ENCODE peak calls at places on chromosomes 4 and X, in four cellular contexts. D is psoas muscle, C is esophagus muscularis mucosa, I is adrenal gland. J is an unnamed sample.

GRCh38 chrX:55056820-55057690 is 17.8 kb upstream of the PAGE2B start:
- DNase-seq in D (no peak), C (no peak), I (no peak), J (peak; percentile 70)

GRCh38 chr4:153788419-153789276 is at the start of gene SFRP2:
- DNase-seq in D (peak; percentile 31), C (no peak), I (no peak), J (peak; percentile 53)

GRCh38 chr4:129822708-129823504 is 727.0 kb downstream of the C4orf33 start:
- DNase-seq in D (peak; percentile 13), C (no peak), I (no peak), J (peak; percentile 22)

GRCh38 chrX:22097295-22097694 is 65.2 kb downstream of the PHEX start:
- DNase-seq in D (no peak), C (no peak), I (no peak), J (no peak)

GRCh38 chr4:38987491-38987890 is 44.7 kb downstream of the TMEM156 start:
- DNase-seq in D (no peak), C (no peak), I (no peak), J (no peak)

GRCh38 chr4:113316879-113317278 is 267.4 kb downstream of the ANK2 start:
- DNase-seq in D (no peak), C (no peak), I (peak; percentile 56), J (no peak)

GRCh38 chrX:40158036-40158706 is 60.4 kb upstream of the BCOR start:
- DNase-seq in D (no peak), C (no peak), I (peak; percentile 50), J (peak; percentile 75)

GRCh38 chr4:73822812-73823480 is 13.5 kb upstream of the CXCL6 start:
- DNase-seq in D (no peak), C (no peak), I (no peak), J (peak; percentile 38)

GRCh38 chr4:152045781-152046571 is 285.2 kb upstream of the GATB start:
- DNase-seq in D (peak; percentile 28), C (peak; percentile 89), I (no peak), J (peak; percentile 79)

GRCh38 chr4:106546380-106546779 is 177.8 kb upstream of the GIMD1 start:
- DNase-seq in D (no peak), C (no peak), I (no peak), J (no peak)

GRCh38 chr4:110193822-110194761 is 4.3 kb downstream of the ELOVL6 start:
- DNase-seq in D (peak; percentile 50), C (no peak), I (peak; percentile 97), J (peak; percentile 87)

GRCh38 chrX:10755477-10756334 is 135.3 kb upstream of the MID1 start:
- DNase-seq in D (no peak), C (no peak), I (no peak), J (peak; percentile 80)

GRCh38 chr4:5500165-5500564 is 208.2 kb downstream of the EVC2 start:
- DNase-seq in D (no peak), C (no peak), I (no peak), J (no peak)

GRCh38 chr4:954211-955020 is 19.0 kb downstream of the DGKQ start:
- DNase-seq in D (no peak), C (no peak), I (no peak), J (no peak)

GRCh38 chrX:14032383-14032782 is 2.7 kb upstream of the GEMIN8 start:
- DNase-seq in D (no peak), C (no peak), I (peak; percentile 65), J (peak; percentile 63)

GRCh38 chrX:27878862-27879261 is 71.1 kb downstream of the MAGEB10 start:
- DNase-seq in D (no peak), C (no peak), I (no peak), J (no peak)

GRCh38 chr4:139556735-139557505 is 901 bp upstream of the SETD7 start:
- DNase-seq in D (peak; percentile 63), C (no peak), I (peak; percentile 83), J (no peak)

GRCh38 chr4:175424111-175424510 is 388.0 kb downstream of the GPM6A start:
- DNase-seq in D (no peak), C (no peak), I (no peak), J (no peak)

GRCh38 chrX:150085881-150086280 is 147.6 kb upstream of the EOLA2 start:
- DNase-seq in D (no peak), C (no peak), I (no peak), J (peak; percentile 32)

GRCh38 chr4:83370640-83370906 is 35.9 kb upstream of the HPSE start:
- DNase-seq in D (no peak), C (no peak), I (no peak), J (no peak)

GRCh38 chrX:65689377-65689776 is 21.9 kb downstream of the MSN start:
- DNase-seq in D (no peak), C (no peak), I (no peak), J (no peak)

GRCh38 chr4:87073570-87074470 is 139.0 kb downstream of the AFF1 start:
- DNase-seq in D (no peak), C (no peak), I (no peak), J (no peak)

GRCh38 chr4:155638195-155638960 is 28.3 kb upstream of the GUCY1A1 start:
- DNase-seq in D (no peak), C (no peak), I (no peak), J (no peak)
- H3K4me1 ChIP-seq in D (no peaks in the 10 kb centered on the region), C (no peaks in the 10 kb centered on the region), I (no peaks in the 10 kb centered on the region), J (peaks cover 5% of the 10 kb centered on the region)

GRCh38 chrX:43693602-43694406 is 37.7 kb downstream of the MAOA start:
- DNase-seq in D (no peak), C (no peak), I (peak; percentile 59), J (no peak)
- H3K4me1 ChIP-seq in D (no peaks in the 10 kb centered on the region), C (peaks cover 8% of the 10 kb centered on the region), I (peaks cover 4% of the 10 kb centered on the region), J (no peaks in the 10 kb centered on the region)

GRCh38 chr4:185713272-185713671 is 98.7 kb downstream of the SORBS2 start:
- DNase-seq in D (no peak), C (no peak), I (no peak), J (peak; percentile 75)

GRCh38 chr4:185713731-185714130 is 98.3 kb downstream of the SORBS2 start:
- DNase-seq in D (no peak), C (no peak), I (no peak), J (no peak)

GRCh38 chr4:185711764-185712163 is 100.2 kb downstream of the SORBS2 start:
- DNase-seq in D (no peak), C (no peak), I (no peak), J (no peak)

GRCh38 chr4:185710487-185710995 is 101.5 kb downstream of the SORBS2 start:
- DNase-seq in D (no peak), C (no peak), I (peak; percentile 80), J (no peak)

DNA sequence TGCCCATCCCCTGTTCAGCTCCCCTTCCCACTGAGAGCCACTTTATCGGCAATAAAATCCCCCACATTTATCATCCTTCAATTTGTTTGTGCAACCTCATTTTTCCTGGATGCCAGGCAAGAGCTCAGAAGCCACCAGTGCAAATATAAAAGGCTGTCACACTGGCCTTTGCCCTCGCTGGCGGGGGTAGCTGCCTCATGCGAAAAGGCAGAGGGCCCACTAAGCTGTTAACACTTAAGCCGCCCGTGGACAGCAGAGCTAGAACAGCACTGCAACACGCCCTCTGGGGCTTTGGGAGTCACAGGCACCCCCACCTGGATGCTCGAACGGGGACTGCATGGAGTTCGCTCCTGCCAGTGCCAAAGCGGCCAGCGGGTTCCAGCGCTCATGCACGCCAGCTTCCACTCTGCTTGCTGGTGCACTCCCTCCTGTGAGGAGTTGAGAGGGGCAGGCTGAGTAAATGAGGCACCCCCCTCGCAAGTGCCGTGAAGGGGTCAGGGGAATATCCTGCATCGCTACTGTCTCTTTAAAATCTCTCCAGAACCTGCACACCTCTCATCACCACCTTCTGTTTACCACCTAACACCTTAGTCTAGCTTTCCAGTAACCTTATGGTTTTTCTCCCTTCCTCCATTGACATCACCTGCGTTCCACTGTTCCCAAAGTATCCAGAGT is 99.5 kb downstream of the SORBS2 start:
- DNase-seq in D (no peak), C (no peak), I (no peak), J (no peak)
- H3K4me1 ChIP-seq in D (no peaks in the 10 kb centered on the region), C (peaks cover 69% of the 10 kb centered on the region), I (peaks cover 8% of the 10 kb centered on the region), J (peaks cover 14% of the 10 kb centered on the region)

GRCh38 chr4:168630445-168631187 is 133.8 kb downstream of the PALLD start:
- DNase-seq in D (no peak), C (no peak), I (no peak), J (peak; percentile 52)
- H3K4me1 ChIP-seq in D (peaks cover 38% of the 10 kb centered on the region), C (peaks cover 34% of the 10 kb centered on the region), I (peaks cover 3% of the 10 kb centered on the region), J (peaks cover 41% of the 10 kb centered on the region)

DNA sequence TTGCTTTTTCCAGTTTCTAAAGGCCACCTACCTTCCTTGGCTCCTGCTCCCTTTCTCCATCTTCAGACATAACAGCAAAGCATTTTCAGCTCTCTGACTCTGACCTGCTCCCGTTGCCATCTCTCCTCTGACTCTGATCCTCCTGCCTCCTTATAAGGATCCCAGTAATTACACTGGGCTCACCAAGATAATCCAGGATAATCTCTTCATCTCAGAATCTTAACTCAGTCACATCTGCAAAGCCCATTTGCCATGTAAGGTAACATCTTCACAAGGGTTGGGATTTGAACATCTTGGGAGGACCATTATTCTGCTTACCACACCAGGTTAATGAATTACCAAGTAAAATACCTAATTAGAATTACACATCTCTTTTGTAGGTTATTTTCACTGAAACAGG is 41.3 kb upstream of the MAGED1 start:
- DNase-seq in D (no peak), C (no peak), I (no peak), J (no peak)
- H3K4me1 ChIP-seq in D (no peaks in the 10 kb centered on the region), C (no peaks in the 10 kb centered on the region), I (no peaks in the 10 kb centered on the region), J (no peaks in the 10 kb centered on the region)

GRCh38 chr4:7429601-7430078 is 5.1 kb downstream of the PSAPL1 start:
- DNase-seq in D (no peak), C (no peak), I (no peak), J (no peak)

GRCh38 chr4:7431696-7432530 is 2.8 kb downstream of the PSAPL1 start:
- DNase-seq in D (no peak), C (no peak), I (no peak), J (no peak)

GRCh38 chr4:7430965-7431695 is 3.6 kb downstream of the PSAPL1 start:
- DNase-seq in D (no peak), C (no peak), I (no peak), J (no peak)

GRCh38 chr4:7429069-7429416 is 5.7 kb downstream of the PSAPL1 start:
- DNase-seq in D (no peak), C (no peak), I (no peak), J (no peak)

GRCh38 chr4:7430368-7430964 is 4.3 kb downstream of the PSAPL1 start:
- DNase-seq in D (no peak), C (no peak), I (no peak), J (no peak)
- H3K4me1 ChIP-seq in D (no peaks in the 10 kb centered on the region), C (peaks cover 3% of the 10 kb centered on the region), I (no peaks in the 10 kb centered on the region), J (peaks cover 46% of the 10 kb centered on the region)

GRCh38 chr4:89110986-89111832 is at the start of gene TIGD2:
- DNase-seq in D (peak; percentile 92), C (peak; percentile 94), I (peak; percentile 91), J (peak; percentile 94)

GRCh38 chr4:89114100-89114499 is 2.8 kb downstream of the TIGD2 start:
- DNase-seq in D (no peak), C (no peak), I (no peak), J (no peak)

GRCh38 chr4:89111833-89112563 is 665 bp downstream of the TIGD2 start:
- DNase-seq in D (no peak), C (no peak), I (peak; percentile 62), J (peak; percentile 97)

GRCh38 chr4:89110541-89110985 is 770 bp upstream of the TIGD2 start:
- DNase-seq in D (peak; percentile 17), C (no peak), I (peak; percentile 54), J (no peak)

GRCh38 chr4:89113415-89113814 is 2.1 kb downstream of the TIGD2 start:
- DNase-seq in D (no peak), C (no peak), I (no peak), J (no peak)
- H3K4me1 ChIP-seq in D (peaks cover 15% of the 10 kb centered on the region), C (peaks cover 15% of the 10 kb centered on the region), I (peaks cover 11% of the 10 kb centered on the region), J (peaks cover 7% of the 10 kb centered on the region)

J was measured in cardiac muscle cell.